ENCODE peak calls at places on chromosomes 6 and 20, in four cellular contexts. E is psoas muscle, V is neural crest cell, L is NB4. O is an unnamed sample.
A peak's percentile ranks its signal among the peaks of the same experiment; 100 is the strongest.

GRCh38 chr20:3686867-3687321 is 5.1 kb upstream of the ADAM33 start:
- DNase-seq in E (peak; percentile 88), V (no peak), L (no peak), O (no peak)

GRCh38 chr6:52020961-52021570 is 66.3 kb downstream of the PKHD1 start:
- DNase-seq in E (no peak), V (no peak), L (peak; percentile 34), O (no peak)

GRCh38 chr6:39274903-39275302 is 39.3 kb downstream of the KCNK17 start:
- DNase-seq in E (no peak), V (no peak), L (no peak), O (no peak)

GRCh38 chr6:155313602-155314091 is 637 bp downstream of the TFB1M start:
- DNase-seq in E (no peak), V (no peak), L (peak; percentile 60), O (no peak)

GRCh38 chr6:11035961-11036360 is 8.1 kb downstream of the ELOVL2 start:
- DNase-seq in E (no peak), V (no peak), L (no peak), O (no peak)

GRCh38 chr6:11143394-11144371 is 32.2 kb upstream of the ERVFRD-1 start:
- DNase-seq in E (peak; percentile 75), V (no peak), L (peak; percentile 96), O (no peak)

GRCh38 chr20:25023316-25023715 is 30.8 kb upstream of the APMAP start:
- DNase-seq in E (no peak), V (no peak), L (no peak), O (no peak)

GRCh38 chr6:13409991-13410390 is 77.4 kb downstream of the GFOD1 start:
- DNase-seq in E (no peak), V (no peak), L (no peak), O (no peak)

GRCh38 chr6:5998236-5998635 is 8.5 kb downstream of the NRN1 start:
- DNase-seq in E (no peak), V (no peak), L (no peak), O (no peak)

GRCh38 chr6:134363323-134364039 is 45.6 kb upstream of the SGK1 start:
- DNase-seq in E (no peak), V (no peak), L (no peak), O (no peak)

GRCh38 chr6:149913542-149914240 is 9.2 kb downstream of the RAET1G start:
- DNase-seq in E (no peak), V (no peak), L (no peak), O (peak; percentile 59)

GRCh38 chr6:113010590-113010989 is 663.5 kb downstream of the RFPL4B start:
- DNase-seq in E (no peak), V (no peak), L (no peak), O (no peak)

DNA sequence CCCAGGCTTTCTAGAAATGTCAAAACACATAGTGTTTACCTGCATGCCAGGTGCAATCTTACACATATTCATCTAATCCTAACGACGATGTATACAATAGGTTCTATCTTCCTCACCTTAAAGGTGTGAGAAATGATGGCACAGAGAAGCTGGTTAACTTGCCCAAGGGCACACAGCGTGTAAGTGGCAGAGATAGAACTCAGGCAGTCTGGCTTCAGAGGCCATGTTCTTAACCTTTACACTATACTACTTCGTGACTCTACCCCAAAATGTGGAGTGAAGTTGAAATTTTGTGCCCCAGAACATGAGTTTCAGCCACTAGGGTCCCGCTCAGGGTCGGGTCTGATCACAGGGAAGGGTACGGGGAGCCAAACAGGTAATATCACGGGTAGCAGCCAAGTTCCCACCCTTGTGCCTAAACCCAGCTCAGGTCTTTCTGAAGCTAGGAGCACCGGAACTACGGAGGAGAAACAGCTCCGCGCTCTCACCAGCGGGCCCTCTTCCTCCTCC is 523 bp downstream of the VPS52 start:
- DNase-seq in E (no peak), V (no peak), L (no peak), O (no peak)
- TF ChIP-seq CTCF in E (no peak), V (peak; percentile 35), L (no peak), O (peak; percentile 15)

GRCh38 chr6:33419580-33420492 is at the start of gene SYNGAP1:
- DNase-seq in E (peak; percentile 60), V (no peak), L (no peak), O (no peak)

GRCh38 chr6:33417127-33417902 is 592 bp downstream of the CUTA start:
- DNase-seq in E (no peak), V (no peak), L (peak; percentile 49), O (no peak)

GRCh38 chr6:33416386-33417126 is 1.4 kb downstream of the CUTA start:
- DNase-seq in E (no peak), V (no peak), L (no peak), O (no peak)

GRCh38 chr6:33418690-33419291 is 884 bp upstream of the CUTA start:
- DNase-seq in E (no peak), V (no peak), L (peak; percentile 26), O (no peak)

GRCh38 chr6:33417903-33418689 is at the start of gene CUTA:
- DNase-seq in E (peak; percentile 99), V (peak; percentile 93), L (peak; percentile 100), O (peak; percentile 99)
- TF ChIP-seq CTCF in E (peak; percentile 25), V (peak; percentile 47), L (peak; percentile 62), O (peak; percentile 44)

DNA sequence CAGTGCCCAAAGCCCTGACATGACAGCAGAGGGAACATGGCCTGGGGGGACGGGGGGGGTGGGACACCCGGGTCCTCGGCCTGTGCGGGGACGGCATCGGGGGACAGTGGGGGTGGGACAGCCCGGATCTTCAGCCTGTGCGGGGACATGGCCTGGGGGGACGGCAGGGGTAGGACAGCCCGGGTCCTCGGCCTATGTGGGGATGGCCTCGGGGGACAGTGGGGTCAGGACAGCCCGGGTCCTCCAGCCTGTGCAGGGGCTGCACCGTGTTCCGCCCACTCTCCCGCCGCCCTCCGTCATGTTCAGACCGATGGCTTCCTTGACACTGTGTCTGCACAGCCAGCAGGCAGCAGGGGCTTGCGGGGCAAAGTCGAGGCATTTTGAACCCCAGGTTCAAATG is 7.0 kb downstream of the BIRC7 start:
- DNase-seq in E (no peak), V (no peak), L (no peak), O (no peak)
- TF ChIP-seq CTCF in E (no peak), V (no peak), L (no peak), O (no peak)

GRCh38 chr6:80938131-80938530 is 814.4 kb downstream of the TENT5A start:
- DNase-seq in E (no peak), V (no peak), L (no peak), O (no peak)

GRCh38 chr6:80932364-80932763 is 820.1 kb downstream of the TENT5A start:
- DNase-seq in E (no peak), V (no peak), L (no peak), O (no peak)
- TF ChIP-seq CTCF in E (no peak), V (no peak), L (no peak), O (no peak)

DNA sequence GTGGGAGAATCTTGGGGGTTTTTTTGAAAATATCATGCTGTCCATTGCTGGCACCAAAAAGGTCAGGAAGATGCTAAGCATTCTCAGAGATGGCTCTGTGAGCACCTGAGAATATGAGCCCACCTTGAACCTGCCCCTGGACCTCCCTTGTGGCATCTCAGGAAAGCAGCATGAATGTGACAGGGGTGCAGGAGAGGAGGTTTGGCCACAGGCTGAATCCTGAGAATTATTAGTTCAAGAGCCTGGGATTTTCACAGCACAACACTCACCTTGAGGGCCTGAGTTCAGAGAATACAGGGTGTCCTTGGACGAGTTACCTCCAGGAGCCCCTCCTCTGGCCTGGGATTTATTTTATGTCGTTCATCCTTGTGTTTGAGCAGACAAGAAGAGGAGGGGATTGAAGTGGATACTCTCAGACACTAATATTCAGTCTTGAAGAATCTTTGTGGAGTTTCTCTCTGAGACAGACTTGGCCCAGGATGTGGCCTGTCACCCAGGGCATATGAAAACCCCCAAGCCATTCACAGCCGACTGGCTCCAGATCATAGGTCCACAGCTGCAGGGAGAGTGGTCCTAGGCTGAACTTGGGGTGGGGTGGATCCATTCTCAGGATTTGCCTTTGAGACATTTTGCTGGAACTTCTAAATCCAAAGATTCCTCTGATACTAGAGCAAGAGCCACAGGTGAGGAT is 390.8 kb downstream of the RNGTT start:
- DNase-seq in E (no peak), V (no peak), L (no peak), O (peak; percentile 64)
- TF ChIP-seq CTCF in E (no peak), V (no peak), L (no peak), O (no peak)

GRCh38 chr6:127188752-127189151 is 70.3 kb downstream of the RSPO3 start:
- DNase-seq in E (no peak), V (no peak), L (peak; percentile 54), O (no peak)

GRCh38 chr6:127182501-127182900 is 64.0 kb downstream of the RSPO3 start:
- DNase-seq in E (no peak), V (no peak), L (no peak), O (no peak)

GRCh38 chr6:127190552-127190951 is 72.1 kb downstream of the RSPO3 start:
- DNase-seq in E (no peak), V (no peak), L (peak; percentile 67), O (no peak)

GRCh38 chr6:127185410-127185809 is 66.9 kb downstream of the RSPO3 start:
- DNase-seq in E (no peak), V (no peak), L (no peak), O (no peak)

DNA sequence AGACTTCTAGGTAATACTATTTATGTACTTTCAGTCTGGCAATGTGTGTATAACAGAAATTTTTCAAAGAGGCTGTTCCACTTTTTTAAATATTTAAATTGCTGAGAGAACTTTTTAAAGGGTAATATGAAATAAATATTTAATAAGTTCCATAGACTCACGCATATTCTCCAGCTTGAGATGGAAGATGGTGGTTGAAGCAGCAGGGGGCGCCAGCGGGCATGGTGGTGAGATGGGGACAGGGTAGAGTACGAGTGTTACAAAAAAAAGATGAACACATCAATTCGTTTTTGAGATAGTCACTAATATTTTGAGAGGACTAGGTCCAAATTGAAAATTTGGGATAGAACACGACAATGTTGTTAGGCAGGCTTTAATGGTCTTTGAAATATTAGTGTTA is 68.4 kb downstream of the RSPO3 start:
- DNase-seq in E (peak; percentile 65), V (peak; percentile 28), L (peak; percentile 78), O (no peak)
- TF ChIP-seq CTCF in E (peak; percentile 51), V (peak; percentile 62), L (peak; percentile 92), O (peak; percentile 36)

GRCh38 chr20:13613917-13614316 is 24.8 kb downstream of the TASP1 start:
- DNase-seq in E (no peak), V (no peak), L (no peak), O (no peak)

GRCh38 chr20:13611726-13612125 is 27.0 kb downstream of the TASP1 start:
- DNase-seq in E (no peak), V (no peak), L (no peak), O (no peak)

DNA sequence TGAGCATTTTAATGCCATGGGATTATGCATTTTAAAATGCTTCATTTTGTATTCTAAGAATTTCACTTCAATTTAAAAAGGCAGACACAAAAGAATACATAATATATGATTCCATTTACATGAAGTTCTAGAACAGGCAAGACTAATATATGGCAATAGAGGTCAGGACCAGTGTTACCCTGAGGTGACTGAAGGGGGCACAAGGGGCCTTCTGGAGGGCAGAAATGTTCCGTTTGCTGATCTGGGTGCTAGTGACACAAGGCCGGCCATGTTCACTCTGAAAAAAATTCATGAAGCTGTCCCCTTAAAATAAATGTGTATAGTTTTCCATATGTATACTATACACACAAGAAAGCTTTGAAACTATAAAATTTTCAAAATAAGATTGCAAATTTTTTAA is 28.5 kb downstream of the TASP1 start:
- DNase-seq in E (no peak), V (no peak), L (peak; percentile 57), O (no peak)
- TF ChIP-seq CTCF in E (no peak), V (peak; percentile 30), L (peak; percentile 52), O (no peak)

DNA sequence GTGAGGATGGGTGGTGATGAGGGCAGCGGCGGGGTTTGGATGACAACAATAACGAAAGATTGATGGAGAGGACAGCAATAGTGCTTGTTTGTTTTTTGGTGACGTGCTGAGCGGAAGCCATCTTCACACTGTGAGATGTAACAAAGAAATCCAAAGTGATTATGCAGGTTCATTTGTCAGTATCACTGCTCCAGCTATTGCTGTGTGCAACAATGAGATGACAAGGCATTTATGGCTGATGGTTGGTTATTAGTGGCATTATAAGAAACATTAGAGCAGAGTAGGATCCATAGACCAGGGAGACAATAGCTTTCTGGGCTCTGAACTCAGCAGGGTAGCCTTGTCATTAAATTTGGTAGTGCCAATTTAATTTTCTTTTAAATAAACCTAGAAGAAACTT is 306.8 kb downstream of the RNF144B start:
- DNase-seq in E (no peak), V (no peak), L (no peak), O (no peak)
- TF ChIP-seq CTCF in E (no peak), V (no peak), L (no peak), O (no peak)

O was measured in osteocyte.